ENCODE peak calls at places on chromosomes 7 and 10, in five cellular contexts. G is AG04450; X is neural progenitor cell; P is GM20000; E is CD4-positive, alpha-beta T cell. M is an unnamed sample.

GRCh38 chr10:12135631-12136030 is 6.2 kb downstream of the SEC61A2 start:
- DNase-seq in X (no peak), P (no peak), G (peak), E (no peak), M (no peak)

GRCh38 chr7:103867874-103868273 is 121.6 kb downstream of the RELN start:
- DNase-seq in X (no peak), E (no peak), G (no peak), P (no peak), M (no peak)

GRCh38 chr10:7412482-7413251 is 1.8 kb upstream of the SFMBT2 start:
- DNase-seq in E (peak), G (no peak), X (peak), P (peak), M (no peak)

GRCh38 chr10:132392184-132392800 is 4.7 kb upstream of the PWWP2B start:
- DNase-seq in X (no peak), G (no peak), E (no peak), P (no peak), M (no peak)

GRCh38 chr7:80809545-80809944 is 109.3 kb downstream of the SEMA3C start:
- DNase-seq in E (no peak), G (no peak), X (no peak), P (no peak), M (no peak)

GRCh38 chr7:1460757-1461639 is 1.7 kb upstream of the MICALL2 start:
- DNase-seq in G (no peak), P (peak), X (peak), E (no peak), M (no peak)

GRCh38 chr10:8767616-8768015 is 713.1 kb downstream of the GATA3 start:
- DNase-seq in P (no peak), X (no peak), E (no peak), G (no peak), M (no peak)

GRCh38 chr7:84302949-84303348 is 108.4 kb upstream of the SEMA3A start:
- DNase-seq in P (no peak), E (no peak), G (no peak), X (no peak), M (no peak)

GRCh38 chr10:8158439-8159071 is 104.1 kb downstream of the GATA3 start:
- DNase-seq in G (no peak), X (no peak), P (no peak), E (no peak), M (no peak)

GRCh38 chr10:98272690-98273453 is 4.9 kb upstream of the LOXL4 start:
- DNase-seq in E (no peak), P (no peak), G (no peak), X (no peak), M (no peak)

GRCh38 chr7:140601566-140602174 is 38.9 kb downstream of the DENND2A start:
- DNase-seq in E (no peak), P (no peak), G (no peak), X (no peak), M (no peak)

GRCh38 chr7:23893172-23893941 is 183.3 kb downstream of the STK31 start:
- DNase-seq in E (no peak), P (no peak), G (peak), X (peak), M (no peak)

GRCh38 chr7:30869794-30870491 is 41.7 kb upstream of the AQP1 start:
- DNase-seq in X (no peak), E (no peak), G (no peak), P (no peak), M (no peak)

GRCh38 chr10:112716924-112717348 is 233.1 kb upstream of the TCF7L2 start:
- DNase-seq in P (no peak), G (no peak), E (no peak), X (no peak), M (no peak)

GRCh38 chr7:18497082-18497481 is 1.5 kb downstream of the HDAC9 start:
- DNase-seq in X (no peak), G (no peak), E (no peak), P (no peak), M (no peak)

GRCh38 chr7:74417419-74417971 is 36.2 kb upstream of the GTF2IRD1 start:
- DNase-seq in P (peak), G (no peak), X (peak), E (peak), M (no peak)

GRCh38 chr10:132248455-132249231 is 59.1 kb downstream of the STK32C start:
- DNase-seq in P (peak), G (no peak), X (peak), E (peak), M (no peak)

GRCh38 chr10:102545997-102546396 is 42.2 kb downstream of the SUFU start:
- DNase-seq in E (no peak), G (no peak), P (no peak), X (no peak), M (no peak)

GRCh38 chr7:139328375-139328774 is 12.8 kb upstream of the FMC1 start:
- DNase-seq in P (no peak), X (no peak), E (no peak), G (peak), M (no peak)

GRCh38 chr7:141189231-141189630 is 115.4 kb downstream of the TMEM178B start:
- DNase-seq in E (no peak), P (no peak), X (no peak), G (no peak), M (no peak)

GRCh38 chr7:119270045-119270464 is 1002.9 kb upstream of the KCND2 start:
- DNase-seq in X (peak), G (peak), E (no peak), P (peak), M (peak)
- TF ChIP-seq CTCF in X (peak), G (peak), E (no peak), P (peak), M (peak)

GRCh38 chr10:21813944-21814343 is 189.6 kb downstream of the DNAJC1 start:
- DNase-seq in G (no peak), X (no peak), P (no peak), E (no peak), M (no peak)
- TF ChIP-seq CTCF in G (no peak), X (no peak), P (no peak), E (no peak), M (no peak)

DNA sequence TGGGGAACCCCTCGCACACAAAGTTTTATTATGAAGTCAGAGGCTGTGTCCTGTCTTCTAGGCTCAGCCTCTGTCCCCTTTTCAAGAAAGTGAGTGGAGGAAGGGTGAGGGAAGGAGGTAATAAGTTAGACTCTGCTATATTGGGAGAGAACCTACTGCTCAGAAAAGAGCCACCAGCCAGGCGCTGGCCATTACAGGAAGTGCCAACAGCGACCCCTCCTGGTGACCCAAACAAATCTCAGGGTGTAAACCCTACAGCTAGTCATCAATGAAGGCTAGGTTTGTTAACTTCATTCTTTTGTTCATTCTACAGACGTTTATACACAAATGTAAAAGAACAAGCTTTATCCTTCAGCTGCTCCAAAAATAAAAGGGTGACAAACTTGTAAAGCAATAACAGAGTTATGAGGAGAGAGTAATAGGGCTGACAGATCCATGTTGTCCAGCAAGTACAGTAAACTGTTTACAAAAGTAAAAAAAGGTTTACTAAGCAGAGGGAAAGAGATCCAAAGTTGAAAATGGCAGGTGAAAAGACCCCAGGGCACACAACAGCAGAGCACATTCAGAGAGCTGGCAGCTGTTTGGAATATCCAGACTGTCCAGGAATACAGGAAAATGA is 82.7 kb downstream of the FAM204A start:
- DNase-seq in P (peak), X (peak), G (no peak), E (peak), M (no peak)
- TF ChIP-seq CTCF in P (peak), X (peak), G (peak), E (peak), M (peak)

DNA sequence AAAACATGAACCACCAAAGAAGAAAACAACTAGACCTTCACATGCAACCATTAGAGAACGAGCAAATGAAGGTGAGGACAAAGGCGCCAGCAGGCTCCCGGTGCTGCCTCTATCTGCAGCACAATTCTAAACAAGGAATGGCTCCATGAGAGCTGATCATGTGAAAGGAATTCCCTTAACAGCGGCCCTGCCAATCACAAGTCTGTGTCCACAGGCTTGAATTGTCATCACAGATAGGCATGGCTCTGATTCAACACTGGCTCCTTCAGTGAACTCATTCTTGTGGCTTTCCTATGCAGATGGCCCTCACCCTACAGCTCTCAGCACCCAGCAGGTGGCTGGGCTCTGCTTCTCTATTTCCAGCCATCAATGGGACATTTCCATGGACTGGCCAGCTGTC is 36.3 kb downstream of the LAMB1 start:
- DNase-seq in X (peak), E (no peak), P (no peak), G (no peak), M (peak)
- TF ChIP-seq CTCF in X (no peak), E (no peak), P (no peak), G (peak), M (no peak)

GRCh38 chr10:119149157-119149556 is 16.4 kb downstream of the SFXN4 start:
- DNase-seq in E (no peak), X (no peak), P (no peak), G (no peak), M (no peak)

GRCh38 chr10:119153041-119153440 is 12.5 kb downstream of the SFXN4 start:
- DNase-seq in G (no peak), P (no peak), X (no peak), E (no peak), M (no peak)

GRCh38 chr10:119153661-119154060 is 11.9 kb downstream of the SFXN4 start:
- DNase-seq in G (no peak), X (no peak), P (no peak), E (no peak), M (no peak)

DNA sequence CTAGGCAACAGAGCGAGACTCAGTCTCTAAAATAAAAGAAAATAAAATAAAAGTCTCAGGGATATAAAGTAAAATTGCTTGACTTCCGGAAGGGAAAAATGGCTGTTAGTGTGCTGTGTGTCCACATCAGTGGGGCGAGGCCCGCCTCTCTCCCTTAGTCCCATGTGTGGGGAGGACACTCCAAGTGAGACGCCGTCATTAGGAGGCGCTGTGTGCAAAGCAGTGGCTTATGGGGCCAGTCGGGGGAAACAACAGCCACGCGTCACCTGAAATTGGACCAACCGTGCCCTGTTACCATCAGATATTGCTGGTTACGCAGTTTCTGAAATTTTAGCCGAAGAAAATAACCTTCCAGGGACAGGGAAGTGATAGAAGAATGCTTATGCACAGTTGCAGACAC is 15.8 kb downstream of the SFXN4 start:
- DNase-seq in E (no peak), X (peak), P (no peak), G (no peak), M (no peak)
- TF ChIP-seq CTCF in E (no peak), X (peak), P (no peak), G (peak), M (peak)